ENCODE peak calls at places on chromosomes 11 and 22, in four cellular contexts. P is H1, V is GM12878, D is IMR-90. O is an unnamed sample.

GRCh38 chr11:122765487-122766131 is 72.7 kb upstream of the CRTAM start:
- DNase-seq in D (no peak), V (no peak), P (no peak), O (no peak)

GRCh38 chr22:36337365-36338130 is 50.2 kb downstream of the MYH9 start:
- DNase-seq in D (no peak), V (no peak), P (no peak), O (no peak)

GRCh38 chr22:49362393-49362792 is 465.3 kb downstream of the BRD1 start:
- DNase-seq in P (no peak), V (no peak), D (no peak), O (no peak)

GRCh38 chr22:23278883-23279675 is 98.8 kb downstream of the BCR start:
- DNase-seq in P (no peak), V (no peak), D (no peak), O (peak; percentile 80)

GRCh38 chr11:126165366-126166156 is 45.9 kb downstream of the RPUSD4 start:
- DNase-seq in V (no peak), P (no peak), D (no peak), O (no peak)

GRCh38 chr11:108562746-108563581 is 30.6 kb downstream of the EXPH5 start:
- DNase-seq in D (no peak), V (no peak), P (no peak), O (no peak)

GRCh38 chr11:57316017-57316416 is 8.7 kb downstream of the TNKS1BP1 start:
- DNase-seq in P (no peak), D (no peak), V (no peak), O (no peak)

GRCh38 chr11:44790211-44790610 is 63.4 kb downstream of the TSPAN18 start:
- DNase-seq in P (no peak), D (no peak), V (no peak), O (no peak)

GRCh38 chr22:44125421-44125820 is 55.3 kb upstream of the PARVG start:
- DNase-seq in D (no peak), V (no peak), P (no peak), O (no peak)

GRCh38 chr11:113289341-113290187 is 24.8 kb upstream of the TTC12 start:
- DNase-seq in P (peak; percentile 36), V (peak; percentile 33), D (peak; percentile 38), O (peak; percentile 71)

GRCh38 chr11:125974284-125974683 is 28.4 kb downstream of the VSIG10L2 start:
- DNase-seq in P (no peak), V (no peak), D (no peak), O (no peak)

GRCh38 chr11:88411265-88411664 is 73.7 kb upstream of the CTSC start:
- DNase-seq in D (peak; percentile 92), V (no peak), P (no peak), O (no peak)

GRCh38 chr11:59182457-59183151 is 10.7 kb downstream of the DTX4 start:
- DNase-seq in P (no peak), D (no peak), V (no peak), O (peak; percentile 36)

GRCh38 chr11:9053631-9054030 is 37.8 kb downstream of the SCUBE2 start:
- DNase-seq in D (peak; percentile 73), V (no peak), P (no peak), O (no peak)

GRCh38 chr11:61999141-61999975 is 31.9 kb upstream of the FTH1 start:
- DNase-seq in D (no peak), V (no peak), P (no peak), O (no peak)

GRCh38 chr22:38180841-38181452 is 683 bp downstream of the PLA2G6 start:
- DNase-seq in V (no peak), P (no peak), D (no peak), O (peak; percentile 21)

GRCh38 chr11:114259124-114259526 is 37.1 kb upstream of the NNMT start:
- DNase-seq in V (no peak), P (no peak), D (no peak), O (no peak)

GRCh38 chr11:27392715-27393114 is 29.7 kb upstream of the CCDC34 start:
- DNase-seq in D (peak; percentile 90), V (no peak), P (no peak), O (peak; percentile 89)

GRCh38 chr11:119864836-119865235 is 135.8 kb upstream of the NECTIN1 start:
- DNase-seq in V (no peak), P (no peak), D (no peak), O (no peak)

GRCh38 chr11:123797065-123797940 is 8.8 kb downstream of the OR6M1 start:
- DNase-seq in V (no peak), P (no peak), D (no peak), O (peak; percentile 11)

GRCh38 chr11:128764617-128765095 is 70.8 kb downstream of the FLI1 start:
- DNase-seq in V (no peak), P (no peak), D (no peak), O (no peak)

GRCh38 chr11:46599340-46600067 is 5.7 kb upstream of the AMBRA1 start:
- DNase-seq in V (no peak), P (no peak), D (no peak), O (no peak)

GRCh38 chr11:6817668-6818067 is 18.2 kb upstream of the OR6A2 start:
- DNase-seq in V (no peak), P (peak; percentile 66), D (peak; percentile 2), O (no peak)

GRCh38 chr11:93888026-93888425 is 37.6 kb upstream of the VSTM5 start:
- DNase-seq in D (no peak), P (no peak), V (no peak), O (no peak)

GRCh38 chr11:106457727-106458126 is 380.3 kb downstream of the AASDHPPT start:
- DNase-seq in P (no peak), D (peak; percentile 89), V (no peak), O (no peak)

GRCh38 chr11:29781268-29781667 is 235.6 kb downstream of the KCNA4 start:
- DNase-seq in D (no peak), P (no peak), V (no peak), O (no peak)

GRCh38 chr22:50686794-50687193 is 14.2 kb downstream of the SHANK3 start:
- DNase-seq in D (no peak), V (no peak), P (no peak), O (no peak)

GRCh38 chr11:10125522-10126133 is 168.4 kb downstream of the SBF2 start:
- DNase-seq in V (no peak), P (no peak), D (peak; percentile 13), O (no peak)

GRCh38 chr11:10117709-10118341 is 176.2 kb downstream of the SBF2 start:
- DNase-seq in V (no peak), P (no peak), D (peak; percentile 32), O (no peak)

GRCh38 chr11:10116588-10116987 is 177.4 kb downstream of the SBF2 start:
- DNase-seq in V (no peak), D (no peak), P (no peak), O (no peak)

GRCh38 chr11:10118830-10119229 is 175.2 kb downstream of the SBF2 start:
- DNase-seq in D (no peak), V (no peak), P (no peak), O (no peak)

DNA sequence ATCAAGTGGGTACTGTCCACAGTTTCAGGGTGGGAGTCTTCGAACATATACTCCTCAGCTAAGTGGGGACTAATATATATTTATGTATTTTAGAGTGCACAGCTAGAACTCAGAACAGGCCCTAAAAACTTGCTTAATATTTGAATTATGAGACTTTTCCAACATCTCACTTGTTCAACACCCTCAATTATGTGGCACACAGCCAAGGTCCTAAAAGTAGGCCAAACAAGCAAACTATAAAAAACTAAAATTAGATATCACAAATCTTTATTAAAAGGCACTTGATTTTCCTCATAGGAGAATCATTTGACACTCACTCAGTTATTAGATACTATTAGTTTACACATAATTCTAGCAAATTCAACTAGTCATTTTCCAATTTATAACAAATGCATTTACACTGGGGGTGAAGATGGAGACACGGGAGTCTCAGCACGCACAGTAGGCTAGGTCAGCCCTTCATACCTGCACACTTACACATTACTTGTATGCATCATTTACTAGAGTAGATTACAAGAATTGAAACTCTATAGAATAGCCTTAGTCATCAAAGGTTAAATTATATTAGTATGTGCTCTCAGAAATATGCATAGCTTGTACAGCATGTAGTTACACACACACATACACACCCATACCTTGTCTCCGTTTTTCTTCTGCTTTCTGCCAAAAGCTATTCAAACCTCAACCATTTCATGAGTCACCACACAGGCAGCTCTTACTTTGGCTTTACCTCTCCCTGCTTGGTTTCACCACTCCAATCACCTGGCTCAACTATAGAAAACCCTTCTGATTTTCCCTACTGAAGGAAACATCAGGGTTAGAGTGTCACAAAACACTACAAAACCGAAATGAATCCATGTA is 171.5 kb downstream of the SBF2 start:
- DNase-seq in D (peak; percentile 57), P (no peak), V (no peak), O (no peak)
- TF ChIP-seq CHD1 in D (no peak), P (no peak), V (no peak), O (no peak)

GRCh38 chr22:17922925-17923898 is 101.1 kb downstream of the MICAL3 start:
- DNase-seq in V (no peak), P (no peak), D (peak; percentile 89), O (no peak)
- TF ChIP-seq CHD1 in V (no peak), P (no peak), D (no peak), O (no peak)

GRCh38 chr11:35418847-35419712 is at the start of gene SLC1A2:
- DNase-seq in V (no peak), P (no peak), D (peak; percentile 19), O (no peak)

GRCh38 chr11:35418282-35418846 is 994 bp downstream of the SLC1A2 start:
- DNase-seq in D (no peak), V (no peak), P (no peak), O (no peak)

GRCh38 chr11:35415488-35415887 is 3.9 kb downstream of the SLC1A2 start:
- DNase-seq in P (no peak), V (no peak), D (no peak), O (no peak)

GRCh38 chr11:35420371-35420770 is 1.0 kb upstream of the SLC1A2 start:
- DNase-seq in P (no peak), D (no peak), V (no peak), O (no peak)

DNA sequence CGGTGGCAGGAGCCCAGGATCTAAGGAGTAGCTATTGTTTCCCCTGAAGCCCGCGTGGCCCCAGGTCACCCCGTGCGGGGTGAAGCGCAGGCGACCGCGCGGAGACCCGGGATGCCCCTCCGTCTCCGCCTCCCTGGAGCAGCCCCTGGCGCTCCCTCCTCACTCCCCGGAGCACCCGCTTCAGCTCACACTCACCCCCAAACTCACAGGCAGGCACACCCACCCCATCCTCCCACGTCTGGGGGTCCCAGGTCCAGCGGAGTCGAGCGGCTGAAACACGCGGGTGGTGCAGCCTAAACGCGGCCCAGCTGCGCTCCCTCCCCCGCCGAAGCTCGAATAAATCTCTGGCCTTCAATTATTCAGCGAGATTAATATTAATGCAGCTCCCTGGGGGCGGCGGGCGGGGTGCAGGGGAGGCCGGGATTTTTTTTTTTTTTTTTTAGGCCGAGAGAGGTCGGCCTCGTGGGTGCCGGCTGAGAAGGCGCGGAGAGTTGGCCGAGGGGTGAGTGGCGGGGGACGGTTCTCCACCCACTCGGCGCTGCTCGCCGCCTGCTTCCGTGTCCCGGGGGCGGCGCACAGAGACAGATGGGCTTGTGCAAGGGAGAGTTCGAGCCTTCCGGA is 465 bp upstream of the SLC1A2 start:
- DNase-seq in V (no peak), D (no peak), P (no peak), O (no peak)
- TF ChIP-seq CHD1 in V (no peak), D (no peak), P (no peak), O (no peak)

DNA sequence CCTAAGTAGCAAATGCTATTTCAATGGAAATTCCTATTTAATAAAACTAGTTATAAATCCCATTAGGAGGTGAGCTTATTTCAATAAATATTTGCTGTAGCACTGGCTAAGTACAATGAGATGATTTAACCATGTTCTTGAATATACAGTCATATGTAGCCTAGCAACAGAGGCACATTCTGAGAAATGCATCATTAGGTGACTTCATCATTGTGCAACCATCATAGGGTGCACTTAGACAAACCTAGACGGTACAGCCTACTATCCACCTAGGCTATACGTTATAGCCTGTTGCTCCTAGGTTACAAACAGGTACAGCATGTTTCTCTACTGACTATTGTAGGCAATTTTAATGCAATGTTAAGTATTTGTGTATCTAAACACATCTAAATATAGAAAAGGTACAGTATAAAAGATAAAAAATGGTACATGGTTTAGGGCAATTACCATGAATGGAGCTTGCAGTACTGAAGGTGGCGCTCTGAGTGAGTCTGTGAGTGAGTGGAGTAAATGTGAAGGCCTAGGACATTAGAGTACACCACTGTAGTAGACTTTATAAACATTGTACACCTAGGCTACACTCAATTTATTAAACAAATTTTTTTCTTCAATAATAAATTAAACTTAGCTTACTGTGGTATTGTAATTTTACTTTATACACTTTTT is 350.1 kb downstream of the CASP12 start:
- DNase-seq in P (no peak), V (no peak), D (peak; percentile 63), O (no peak)
- TF ChIP-seq CHD1 in P (no peak), V (no peak), D (no peak), O (no peak)